ENCODE peak calls at places on chromosome 11, in seven cellular contexts. V is bronchial epithelial cell; Q is stimulated activated CD4-positive, alpha-beta T cell treated with anti-CD3 and anti-CD28 coated beads, Interleukin-4, amount 100 ng/mL, for 24 hours; T is psoas muscle; Y is Caki2; X is activated CD8-positive, alpha-beta memory T cell treated with anti-CD3 and anti-CD28 coated beads for 24 hours; C is T-helper 9 cell. O is an unnamed sample.

GRCh38 chr11:89168396-89168795 is 9.3 kb upstream of the TYR start:
- DNase-seq in V (no peak), C (no peak), T (no peak), X (no peak), Y (no peak), Q (no peak), O (no peak)

GRCh38 chr11:5631969-5632635 is 7.3 kb downstream of the TRIM34 start:
- DNase-seq in V (no peak), X (no peak), Q (no peak), Y (no peak), C (no peak), T (no peak), O (no peak)

GRCh38 chr11:64041846-64042245 is 6.1 kb downstream of the FLRT1 start:
- DNase-seq in Q (no peak), T (no peak), Y (no peak), C (no peak), X (no peak), V (no peak), O (no peak)

GRCh38 chr11:88480217-88480616 is 142.7 kb upstream of the CTSC start:
- DNase-seq in V (peak), T (no peak), X (no peak), Q (no peak), Y (peak), C (no peak), O (no peak)

GRCh38 chr11:45827123-45827522 is 20.2 kb upstream of the CRY2 start:
- DNase-seq in Q (no peak), Y (no peak), V (no peak), C (no peak), T (no peak), X (no peak), O (no peak)

GRCh38 chr11:117584056-117584830 is 212.8 kb downstream of the DSCAML1 start:
- DNase-seq in X (no peak), Y (no peak), V (no peak), T (no peak), Q (no peak), C (no peak), O (no peak)

GRCh38 chr11:69370984-69371709 is 77.2 kb downstream of the MYEOV start:
- DNase-seq in V (no peak), X (no peak), Y (no peak), T (peak), Q (no peak), C (no peak), O (no peak)

GRCh38 chr11:58659910-58660570 is 37.6 kb downstream of the CNTF start:
- DNase-seq in T (no peak), V (no peak), X (no peak), C (no peak), Q (no peak), Y (no peak), O (no peak)

GRCh38 chr11:71988050-71988449 is 10.7 kb upstream of the IL18BP start:
- DNase-seq in V (no peak), C (no peak), Q (no peak), T (no peak), X (no peak), Y (no peak), O (no peak)

GRCh38 chr11:131064373-131064991 is 148.2 kb upstream of the SNX19 start:
- DNase-seq in V (peak), T (peak), Q (no peak), C (no peak), Y (no peak), X (no peak), O (peak)

GRCh38 chr11:124612567-124613245 is 1.5 kb downstream of the PANX3 start:
- DNase-seq in T (no peak), C (no peak), Q (no peak), X (no peak), Y (no peak), V (no peak), O (no peak)

GRCh38 chr11:2186669-2187266 is 15.2 kb upstream of the TH start:
- DNase-seq in X (peak), C (peak), Y (no peak), Q (peak), T (no peak), V (peak), O (no peak)

GRCh38 chr11:130891326-130891725 is 25.0 kb downstream of the SNX19 start:
- DNase-seq in V (no peak), T (no peak), Y (no peak), X (no peak), Q (no peak), C (no peak), O (no peak)

GRCh38 chr11:107370390-107370789 is 87.2 kb downstream of the CWF19L2 start:
- DNase-seq in V (peak), T (no peak), X (no peak), C (no peak), Q (no peak), Y (peak), O (no peak)

GRCh38 chr11:37710031-37710430 is 1112.0 kb upstream of the RAG2 start:
- DNase-seq in C (no peak), Q (no peak), T (no peak), V (no peak), Y (no peak), X (no peak), O (no peak)

O was measured in SW480.